ENCODE peak calls at places on chromosome 9, in four cellular contexts. One of them, this sample, is unnamed.
A peak's percentile ranks its signal among the peaks of the same experiment; 100 is the strongest.

GRCh38 chr9:29816954-29817703 is 2243.8 kb upstream of the C9orf72 start:
- DNase-seq in mucosa of descending colon: no peak
- DNase-seq in pancreas: no peak
- DNase-seq in uterus: no peak
- DNase-seq in this sample: no peak

GRCh38 chr9:122609810-122610209 is 4.7 kb upstream of the OR1Q1 start:
- DNase-seq in mucosa of descending colon: no peak
- DNase-seq in pancreas: no peak
- DNase-seq in uterus: no peak
- DNase-seq in this sample: no peak

GRCh38 chr9:136740971-136741884 is 1.5 kb downstream of the LCN10 start:
- DNase-seq in mucosa of descending colon: peak; percentile 35
- DNase-seq in pancreas: no peak
- DNase-seq in uterus: no peak
- DNase-seq in this sample: no peak

GRCh38 chr9:129237195-129237611 is 59.1 kb upstream of the IER5L start:
- DNase-seq in mucosa of descending colon: no peak
- DNase-seq in pancreas: no peak
- DNase-seq in uterus: peak; percentile 73
- DNase-seq in this sample: peak; percentile 52

GRCh38 chr9:14395300-14396082 is 81.5 kb upstream of the NFIB start:
- DNase-seq in mucosa of descending colon: no peak
- DNase-seq in pancreas: no peak
- DNase-seq in uterus: no peak
- DNase-seq in this sample: no peak

GRCh38 chr9:72137697-72138365 is 11.4 kb upstream of the GDA start:
- DNase-seq in mucosa of descending colon: no peak
- DNase-seq in pancreas: no peak
- DNase-seq in uterus: no peak
- DNase-seq in this sample: no peak

GRCh38 chr9:38066907-38067610 is 2.0 kb downstream of the SHB start:
- DNase-seq in mucosa of descending colon: peak; percentile 83
- DNase-seq in pancreas: peak; percentile 75
- DNase-seq in uterus: peak; percentile 58
- DNase-seq in this sample: no peak

GRCh38 chr9:118170032-118170955 is 466.1 kb downstream of the TLR4 start:
- DNase-seq in mucosa of descending colon: no peak
- DNase-seq in pancreas: no peak
- DNase-seq in uterus: no peak
- DNase-seq in this sample: no peak

GRCh38 chr9:99852617-99853016 is 30.9 kb downstream of the NR4A3 start:
- DNase-seq in mucosa of descending colon: no peak
- DNase-seq in pancreas: no peak
- DNase-seq in uterus: no peak
- DNase-seq in this sample: no peak

GRCh38 chr9:135544981-135545635 is 818 bp upstream of the OBP2A start:
- DNase-seq in mucosa of descending colon: no peak
- DNase-seq in pancreas: no peak
- DNase-seq in uterus: no peak
- DNase-seq in this sample: no peak

GRCh38 chr9:38018964-38019602 is 49.9 kb downstream of the SHB start:
- DNase-seq in mucosa of descending colon: no peak
- DNase-seq in pancreas: no peak
- DNase-seq in uterus: peak; percentile 56
- DNase-seq in this sample: no peak

GRCh38 chr9:69822091-69822750 is 1.6 kb downstream of the CFAP95 start:
- DNase-seq in mucosa of descending colon: no peak
- DNase-seq in pancreas: no peak
- DNase-seq in uterus: no peak
- DNase-seq in this sample: no peak

GRCh38 chr9:134871941-134872340 is 8.7 kb upstream of the FCN2 start:
- DNase-seq in mucosa of descending colon: no peak
- DNase-seq in pancreas: no peak
- DNase-seq in uterus: no peak
- DNase-seq in this sample: no peak

GRCh38 chr9:3447813-3448212 is 78.0 kb downstream of the RFX3 start:
- DNase-seq in mucosa of descending colon: no peak
- DNase-seq in pancreas: no peak
- DNase-seq in uterus: no peak
- DNase-seq in this sample: no peak

GRCh38 chr9:100485196-100485595 is 12.2 kb downstream of the TMEFF1 start:
- DNase-seq in mucosa of descending colon: no peak
- DNase-seq in pancreas: no peak
- DNase-seq in uterus: no peak
- DNase-seq in this sample: no peak

GRCh38 chr9:114475412-114476136 is 29.7 kb downstream of the WHRN start:
- DNase-seq in mucosa of descending colon: no peak
- DNase-seq in pancreas: no peak
- DNase-seq in uterus: no peak
- DNase-seq in this sample: no peak

GRCh38 chr9:114995681-114996221 is 65.4 kb upstream of the TNFSF8 start:
- DNase-seq in mucosa of descending colon: no peak
- DNase-seq in pancreas: no peak
- DNase-seq in uterus: no peak
- DNase-seq in this sample: no peak

GRCh38 chr9:27118916-27119315 is 9.9 kb downstream of the TEK start:
- DNase-seq in mucosa of descending colon: no peak
- DNase-seq in pancreas: no peak
- DNase-seq in uterus: no peak
- DNase-seq in this sample: no peak

GRCh38 chr9:38125889-38126288 is 56.9 kb upstream of the SHB start:
- DNase-seq in mucosa of descending colon: no peak
- DNase-seq in pancreas: no peak
- DNase-seq in uterus: no peak
- DNase-seq in this sample: no peak

GRCh38 chr9:13485068-13485596 is 205.6 kb upstream of the MPDZ start:
- DNase-seq in mucosa of descending colon: no peak
- DNase-seq in pancreas: no peak
- DNase-seq in uterus: peak; percentile 79
- DNase-seq in this sample: no peak

GRCh38 chr9:5644522-5644921 is 15.6 kb downstream of the RIC1 start:
- DNase-seq in mucosa of descending colon: no peak
- DNase-seq in pancreas: no peak
- DNase-seq in uterus: no peak
- DNase-seq in this sample: no peak

GRCh38 chr9:132169672-132170392 is 8.0 kb downstream of the NTNG2 start:
- DNase-seq in mucosa of descending colon: peak; percentile 55
- DNase-seq in pancreas: peak; percentile 86
- DNase-seq in uterus: no peak
- DNase-seq in this sample: peak; percentile 41

GRCh38 chr9:99725852-99726251 is 95.8 kb upstream of the NR4A3 start:
- DNase-seq in mucosa of descending colon: no peak
- DNase-seq in pancreas: no peak
- DNase-seq in uterus: no peak
- DNase-seq in this sample: no peak

GRCh38 chr9:123373447-123373923 is 17.5 kb downstream of the CRB2 start:
- DNase-seq in mucosa of descending colon: no peak
- DNase-seq in pancreas: no peak
- DNase-seq in uterus: no peak
- DNase-seq in this sample: no peak

DNA sequence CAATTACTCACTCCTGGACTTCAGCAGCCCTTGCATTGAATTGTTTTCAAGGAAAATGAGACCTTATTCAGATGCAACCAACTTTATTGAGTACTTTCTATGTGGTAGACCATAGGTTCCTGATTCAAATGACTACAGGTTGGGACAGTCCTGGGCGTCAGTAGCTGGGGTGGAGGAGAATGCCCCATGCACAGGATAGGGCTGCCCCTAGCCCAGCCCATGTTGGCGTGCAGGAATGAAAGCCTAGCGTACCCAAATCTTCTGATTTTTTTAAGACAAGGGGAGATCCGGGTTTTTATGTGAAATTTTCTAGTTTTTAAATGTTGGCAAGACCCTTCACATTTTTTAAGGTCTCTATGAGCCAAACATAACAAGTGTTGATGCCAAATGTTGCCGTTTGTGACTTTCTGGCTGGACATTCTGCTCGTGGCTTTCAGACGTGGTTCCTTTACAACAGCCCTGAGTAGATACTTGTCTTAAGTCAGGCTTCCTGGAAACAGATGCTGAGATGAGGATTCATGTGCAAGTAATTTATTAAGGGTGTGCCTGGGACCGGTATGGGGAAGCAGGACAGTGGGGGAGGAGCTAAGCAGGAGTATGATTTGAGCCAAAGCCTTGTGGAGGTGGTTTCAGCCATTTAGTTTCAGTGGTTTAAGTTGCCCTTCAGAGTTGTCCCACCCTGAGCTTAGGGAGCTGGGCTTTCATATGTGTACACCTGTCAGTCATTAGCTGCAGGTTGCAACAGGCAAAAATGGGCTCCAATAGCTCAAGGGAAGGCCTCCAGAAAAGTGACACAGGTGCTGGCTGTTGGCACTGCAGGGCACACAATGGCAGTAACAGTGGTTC is 154.1 kb downstream of the NTRK2 start:
- DNase-seq in mucosa of descending colon: no peak
- DNase-seq in pancreas: no peak
- DNase-seq in uterus: no peak
- DNase-seq in this sample: no peak
- H3K4me3 ChIP-seq in mucosa of descending colon: no peak overlapping the region
- H3K4me3 ChIP-seq in pancreas: no peak overlapping the region
- H3K4me3 ChIP-seq in uterus: no peak overlapping the region
- H3K4me3 ChIP-seq in this sample: no peak overlapping the region

GRCh38 chr9:22210262-22210661 is 201.2 kb upstream of the CDKN2B start:
- DNase-seq in mucosa of descending colon: no peak
- DNase-seq in pancreas: no peak
- DNase-seq in uterus: no peak
- DNase-seq in this sample: no peak

GRCh38 chr9:22206833-22207232 is 197.7 kb upstream of the CDKN2B start:
- DNase-seq in mucosa of descending colon: no peak
- DNase-seq in pancreas: no peak
- DNase-seq in uterus: no peak
- DNase-seq in this sample: no peak

GRCh38 chr9:22210936-22211335 is 201.8 kb upstream of the CDKN2B start:
- DNase-seq in mucosa of descending colon: no peak
- DNase-seq in pancreas: no peak
- DNase-seq in uterus: no peak
- DNase-seq in this sample: no peak

GRCh38 chr9:22211588-22212360 is 202.7 kb upstream of the CDKN2B start:
- DNase-seq in mucosa of descending colon: no peak
- DNase-seq in pancreas: no peak
- DNase-seq in uterus: no peak
- DNase-seq in this sample: no peak

GRCh38 chr9:22208846-22209585 is 199.9 kb upstream of the CDKN2B start:
- DNase-seq in mucosa of descending colon: no peak
- DNase-seq in pancreas: no peak
- DNase-seq in uterus: no peak
- DNase-seq in this sample: no peak
- H3K4me1 ChIP-seq in mucosa of descending colon: no peaks in the 10 kb centered on the region
- H3K4me1 ChIP-seq in pancreas: no peaks in the 10 kb centered on the region
- H3K4me1 ChIP-seq in uterus: no peaks in the 10 kb centered on the region
- H3K4me1 ChIP-seq in this sample: peaks cover 7% of the 10 kb centered on the region

GRCh38 chr9:75087279-75087823 is 604 bp downstream of the NMRK1 start:
- DNase-seq in mucosa of descending colon: no peak
- DNase-seq in pancreas: no peak
- DNase-seq in uterus: peak; percentile 33
- DNase-seq in this sample: peak; percentile 60

GRCh38 chr9:75084081-75084672 is 3.8 kb downstream of the NMRK1 start:
- DNase-seq in mucosa of descending colon: no peak
- DNase-seq in pancreas: no peak
- DNase-seq in uterus: no peak
- DNase-seq in this sample: no peak

GRCh38 chr9:75086443-75087278 is 1.3 kb downstream of the NMRK1 start:
- DNase-seq in mucosa of descending colon: peak; percentile 63
- DNase-seq in pancreas: no peak
- DNase-seq in uterus: peak; percentile 26
- DNase-seq in this sample: no peak

GRCh38 chr9:75085640-75086039 is 2.3 kb downstream of the NMRK1 start:
- DNase-seq in mucosa of descending colon: no peak
- DNase-seq in pancreas: no peak
- DNase-seq in uterus: no peak
- DNase-seq in this sample: no peak

DNA sequence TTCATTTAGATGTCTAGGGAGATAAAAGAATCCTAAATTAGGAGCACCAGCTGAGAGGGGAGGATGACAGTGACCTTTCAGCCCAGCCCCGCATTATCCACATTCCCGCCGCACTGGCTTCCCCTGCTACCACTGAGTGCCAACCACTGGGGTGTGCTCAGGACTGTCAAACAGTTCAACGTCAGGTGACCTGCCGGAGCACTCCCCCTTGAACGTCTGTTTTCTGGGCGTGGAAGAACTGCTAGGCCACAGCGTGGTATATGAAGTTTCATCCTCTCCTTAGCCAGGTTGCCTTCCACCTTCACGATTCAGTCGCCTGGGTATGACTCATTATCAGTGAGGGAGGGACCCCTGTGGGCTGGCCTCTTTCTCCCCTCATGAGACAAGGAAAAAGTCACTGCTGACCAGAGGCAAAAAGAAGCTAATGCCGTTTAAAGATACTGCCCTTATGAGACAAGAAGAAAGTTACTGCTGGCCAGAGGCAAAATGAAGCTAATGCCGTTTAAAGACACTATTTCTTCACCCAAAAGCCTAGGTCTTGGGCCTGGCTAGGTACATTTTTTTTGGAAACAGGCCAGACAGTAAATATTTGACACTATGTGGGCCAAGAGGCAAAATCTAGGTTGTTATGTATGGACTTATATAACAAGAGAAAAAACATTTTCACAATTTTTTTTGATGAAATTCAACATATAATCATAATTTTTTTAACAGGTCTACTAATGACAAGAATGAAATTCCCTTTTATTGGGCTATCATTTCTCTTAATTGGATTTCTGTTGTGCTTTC is 4.6 kb downstream of the NMRK1 start:
- DNase-seq in mucosa of descending colon: peak; percentile 73
- DNase-seq in pancreas: no peak
- DNase-seq in uterus: no peak
- DNase-seq in this sample: peak; percentile 75
- H3K4me3 ChIP-seq in mucosa of descending colon: no peak overlapping the region
- H3K4me3 ChIP-seq in pancreas: no peak overlapping the region
- H3K4me3 ChIP-seq in uterus: no peak overlapping the region
- H3K4me3 ChIP-seq in this sample: no peak overlapping the region

DNA sequence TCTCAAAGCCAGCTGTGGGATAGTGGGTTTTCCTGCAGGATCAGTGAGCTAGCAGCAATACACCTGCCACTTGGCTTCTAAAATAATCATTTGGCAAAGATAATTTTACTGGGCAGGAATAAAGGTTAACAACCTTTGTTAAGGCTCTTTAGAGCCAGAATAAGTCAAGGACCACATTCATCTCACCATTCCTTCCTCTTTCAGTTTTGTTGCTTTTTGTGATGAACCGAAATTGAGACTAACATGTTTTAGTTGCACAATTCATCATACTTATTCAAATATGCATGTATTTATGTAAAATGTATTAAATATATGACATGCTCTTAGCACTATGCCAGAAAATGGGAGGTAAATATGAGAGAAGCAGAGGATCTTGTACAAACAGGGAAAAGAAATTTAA is 824.4 kb upstream of the TYRP1 start:
- DNase-seq in mucosa of descending colon: no peak
- DNase-seq in pancreas: no peak
- DNase-seq in uterus: no peak
- DNase-seq in this sample: no peak
- H3K4me1 ChIP-seq in mucosa of descending colon: no peaks in the 10 kb centered on the region
- H3K4me1 ChIP-seq in pancreas: no peaks in the 10 kb centered on the region
- H3K4me1 ChIP-seq in uterus: no peaks in the 10 kb centered on the region
- H3K4me1 ChIP-seq in this sample: no peaks in the 10 kb centered on the region

GRCh38 chr9:131008909-131009618 is at the start of gene LAMC3:
- DNase-seq in mucosa of descending colon: no peak
- DNase-seq in pancreas: no peak
- DNase-seq in uterus: no peak
- DNase-seq in this sample: no peak
- H3K4me3 ChIP-seq in mucosa of descending colon: no peak within 1 kb of the TSS
- H3K4me3 ChIP-seq in pancreas: peak within 1 kb of the TSS; percentile 10
- H3K4me3 ChIP-seq in uterus: no peak within 1 kb of the TSS
- H3K4me3 ChIP-seq in this sample: no peak within 1 kb of the TSS

This sample was measured in CD8-positive, alpha-beta memory T cell.